ENCODE peak calls at places on chromosomes 12 and 14, in seven cellular contexts. K is stomach; I is PC-3; N is osteoblast; O is heart right ventricle; R is heart left ventricle; Q is CD8-positive, alpha-beta memory T cell. X is an unnamed sample.

GRCh38 chr12:105740970-105741725 is 397.6 kb downstream of the NUAK1 start:
- DNase-seq in K (no peak), N (peak), O (peak), Q (no peak), I (peak), R (peak), X (no peak)

GRCh38 chr12:117875652-117876491 is 92.9 kb downstream of the KSR2 start:
- DNase-seq in Q (peak), N (peak), I (no peak), K (no peak), R (no peak), O (no peak), X (peak)

GRCh38 chr14:69485701-69486100 is 1.2 kb downstream of the PLEKHD1 start:
- DNase-seq in I (no peak), N (no peak), Q (no peak), O (no peak), R (no peak), K (no peak), X (no peak)

GRCh38 chr12:121637231-121637914 is 11.0 kb downstream of the ORAI1 start:
- DNase-seq in K (peak), N (peak), Q (peak), R (peak), I (no peak), O (no peak), X (no peak)

GRCh38 chr14:61420326-61420725 is 98.9 kb downstream of the PRKCH start:
- DNase-seq in I (peak), N (peak), O (no peak), Q (no peak), K (no peak), R (no peak), X (no peak)

GRCh38 chr12:51326762-51327439 is 2.9 kb upstream of the BIN2 start:
- DNase-seq in K (no peak), N (peak), O (peak), Q (no peak), R (no peak), I (peak), X (no peak)

GRCh38 chr12:122834229-122834920 is 882 bp upstream of the HIP1R start:
- DNase-seq in O (no peak), R (no peak), I (peak), Q (peak), N (peak), K (peak), X (no peak)

GRCh38 chr14:100654814-100655795 is 67.9 kb upstream of the BEGAIN start:
- DNase-seq in N (peak), Q (peak), I (peak), R (peak), K (peak), O (no peak), X (peak)

GRCh38 chr12:44088647-44089046 is 252.8 kb downstream of the TMEM117 start:
- DNase-seq in K (no peak), Q (no peak), I (no peak), O (no peak), N (no peak), R (no peak), X (no peak)

GRCh38 chr14:95038521-95039250 is 118.6 kb downstream of the DICER1 start:
- DNase-seq in R (no peak), K (no peak), Q (no peak), N (no peak), O (no peak), I (no peak), X (no peak)

GRCh38 chr12:131611416-131612091 is 99.3 kb upstream of the SFSWAP start:
- DNase-seq in N (peak), I (no peak), Q (no peak), K (no peak), R (no peak), O (no peak), X (no peak)

DNA sequence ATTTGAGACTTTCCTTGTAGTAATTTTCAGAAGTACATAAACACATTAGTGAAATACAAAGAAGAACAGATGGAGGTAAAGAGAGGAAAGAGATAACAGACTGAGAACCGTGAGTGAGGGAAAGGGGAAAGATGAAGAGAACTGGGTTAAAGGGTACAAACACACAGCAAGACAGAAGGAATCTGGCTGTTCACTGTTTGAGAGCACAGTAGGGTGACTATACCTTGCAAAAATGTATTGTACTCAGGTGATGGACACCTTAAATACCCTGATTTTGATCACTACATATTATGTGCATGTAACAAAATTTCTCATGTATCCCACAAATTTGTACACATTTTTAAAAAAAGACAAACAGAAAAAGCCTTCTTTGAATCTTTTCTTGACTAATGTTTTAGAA is 2.7 kb upstream of the TRHDE start:
- DNase-seq in R (no peak), Q (no peak), K (no peak), O (no peak), N (no peak), I (peak), X (no peak)
- H3K4me3 ChIP-seq in R (no peak), Q (no peak), K (no peak), O (no peak), N (no peak), I (peak), X (no peak)

GRCh38 chr14:104782823-104783170 is 12.8 kb downstream of the AKT1 start:
- DNase-seq in Q (no peak), K (no peak), I (no peak), O (no peak), N (peak), R (no peak), X (no peak)

GRCh38 chr14:104784218-104784568 is 11.4 kb downstream of the AKT1 start:
- DNase-seq in O (no peak), N (peak), Q (no peak), K (no peak), I (no peak), R (no peak), X (no peak)

GRCh38 chr14:104784846-104785707 is 10.5 kb downstream of the AKT1 start:
- DNase-seq in N (peak), O (no peak), I (no peak), Q (no peak), K (peak), R (no peak), X (no peak)

GRCh38 chr14:104782086-104782822 is 13.3 kb downstream of the AKT1 start:
- DNase-seq in N (peak), O (no peak), K (no peak), Q (no peak), R (no peak), I (no peak), X (no peak)

DNA sequence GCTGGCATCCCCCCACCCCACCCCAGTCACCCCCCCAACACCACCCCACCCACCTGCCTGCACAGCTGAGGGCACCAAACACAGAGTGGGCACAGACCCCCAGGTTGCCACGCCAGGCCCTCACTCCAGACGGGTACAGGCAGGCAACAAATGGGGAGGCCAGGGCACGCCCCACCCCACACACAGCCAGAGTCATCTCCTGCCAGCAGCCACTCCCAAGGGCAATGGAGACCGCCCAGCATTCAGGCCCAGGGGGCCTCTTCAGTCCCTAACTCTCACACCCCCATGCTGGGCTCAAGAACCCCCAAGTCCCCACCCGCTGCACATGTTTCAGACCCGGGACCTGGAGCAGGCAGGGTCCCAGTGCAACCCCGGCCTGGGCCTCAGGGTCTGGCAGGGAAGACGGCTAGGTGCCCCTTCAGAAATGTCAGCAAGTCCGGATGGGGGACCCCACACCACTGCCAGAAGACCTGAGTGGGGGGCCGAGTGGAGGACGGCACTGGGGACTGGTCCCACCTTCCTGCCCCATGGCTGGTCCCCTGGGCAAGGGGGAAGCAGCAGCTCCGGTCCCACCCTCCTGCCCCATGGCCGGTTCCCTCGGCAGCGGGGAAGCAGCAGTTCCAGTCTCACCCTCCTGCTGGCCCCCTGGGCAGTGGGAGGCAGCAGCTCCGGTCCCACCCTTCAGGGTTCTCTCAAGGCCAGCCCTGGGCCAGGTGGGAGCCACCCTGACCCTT is 11.9 kb downstream of the AKT1 start:
- DNase-seq in Q (no peak), O (no peak), K (no peak), R (no peak), I (no peak), N (peak), X (no peak)
- H3K27ac ChIP-seq in Q (no peak), O (no peak), K (no peak), R (no peak), I (no peak), N (no peak), X (no peak)

DNA sequence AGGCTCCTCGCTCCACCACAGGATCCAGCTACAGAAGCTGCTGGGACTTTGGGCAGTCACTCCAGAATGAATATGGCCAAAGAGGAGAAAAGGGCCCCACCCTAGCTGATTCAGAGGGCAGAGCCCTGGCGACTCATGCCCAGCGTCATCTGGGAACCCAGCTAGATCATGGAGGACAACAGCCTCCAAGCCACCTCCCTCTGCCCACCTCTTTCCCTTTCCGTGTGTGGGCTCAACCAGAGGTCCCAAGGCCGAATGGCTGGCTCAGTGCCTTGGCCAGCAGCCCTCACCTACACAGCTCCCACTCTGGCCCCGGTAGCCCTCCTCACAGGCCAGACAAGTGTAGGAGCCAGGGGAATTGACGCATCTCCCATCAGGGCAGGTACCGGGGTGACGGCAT is 17.4 kb downstream of the ISCA2 start:
- DNase-seq in K (no peak), I (peak), R (peak), O (no peak), N (peak), Q (no peak), X (no peak)
- H3K4me3 ChIP-seq in K (no peak), I (no peak), R (no peak), O (no peak), N (no peak), Q (no peak), X (no peak)

DNA sequence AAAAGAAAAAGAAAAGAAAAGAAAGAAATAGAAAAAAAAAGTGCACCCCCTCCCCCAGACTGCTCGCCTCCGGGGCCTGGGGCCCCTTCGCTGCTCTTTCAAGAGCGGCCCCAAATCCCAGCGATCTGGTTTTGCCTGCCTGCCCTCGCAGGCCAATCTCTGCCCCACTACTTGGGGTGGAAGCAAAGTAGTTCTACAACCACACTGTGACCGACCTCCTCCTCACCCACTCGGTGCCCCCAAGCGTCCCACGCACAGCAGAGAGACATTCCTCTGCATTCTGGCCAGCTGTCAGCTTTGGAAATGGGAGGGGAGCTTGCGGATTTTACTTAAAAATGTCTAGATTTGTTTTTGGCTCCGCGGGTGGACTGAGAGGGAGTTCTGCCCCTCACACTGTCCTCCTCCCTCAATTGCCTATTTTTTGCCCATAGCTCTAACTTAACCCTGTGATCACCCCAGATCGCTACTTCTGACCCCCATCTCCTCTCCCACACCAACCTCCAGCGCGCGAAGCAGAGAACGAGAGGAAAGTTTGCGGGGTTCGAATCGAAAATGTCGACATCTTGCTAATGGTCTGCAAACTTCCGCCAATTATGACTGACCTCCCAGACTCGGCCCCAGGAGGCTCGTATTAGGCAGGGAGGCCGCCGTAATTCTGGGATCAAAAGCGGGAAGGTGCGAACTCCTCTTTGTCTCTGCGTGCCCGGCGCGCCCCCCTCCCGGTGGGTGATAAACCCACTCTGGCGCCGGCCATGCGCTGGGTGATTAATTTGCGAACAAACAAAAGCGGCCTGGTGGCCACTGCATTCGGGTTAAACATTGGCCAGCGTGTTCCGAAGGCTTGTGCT is 2.7 kb upstream of the TBX3 start:
- DNase-seq in K (no peak), I (no peak), R (no peak), O (no peak), Q (no peak), N (peak), X (no peak)
- H3K27ac ChIP-seq in K (no peak), I (no peak), R (no peak), O (no peak), Q (no peak), N (no peak), X (no peak)

GRCh38 chr12:14979468-14979867 is 6.6 kb downstream of the PDE6H start:
- DNase-seq in R (no peak), Q (no peak), I (no peak), K (no peak), N (no peak), O (no peak), X (no peak)

GRCh38 chr12:14970467-14970866 is 2.4 kb upstream of the PDE6H start:
- DNase-seq in K (no peak), O (no peak), I (no peak), Q (no peak), R (no peak), N (no peak), X (no peak)

GRCh38 chr12:14975451-14975850 is 2.6 kb downstream of the PDE6H start:
- DNase-seq in K (no peak), R (no peak), I (no peak), O (no peak), N (no peak), Q (no peak), X (no peak)

GRCh38 chr12:14972816-14973215 is at the start of gene PDE6H:
- DNase-seq in K (no peak), I (no peak), N (no peak), R (no peak), O (no peak), Q (no peak), X (no peak)

DNA sequence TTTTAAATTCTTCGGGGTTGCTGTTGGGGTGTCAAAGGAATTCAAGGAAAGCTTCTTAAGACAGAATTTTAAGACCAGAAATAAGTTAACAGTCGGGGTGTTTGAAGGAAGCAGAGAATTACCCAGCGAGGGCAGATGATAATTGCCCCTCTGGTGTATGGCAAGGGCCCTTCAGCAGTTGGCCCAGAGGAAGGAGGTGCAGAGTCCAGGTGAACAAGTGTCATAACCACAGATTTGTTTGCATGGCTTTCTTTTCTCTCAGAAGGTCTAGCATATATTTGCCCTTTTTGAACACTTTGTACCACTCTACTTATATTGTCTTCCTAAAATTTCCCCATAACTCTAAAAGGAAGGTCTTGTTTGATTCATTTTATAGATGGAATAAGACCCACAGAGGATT is 1.8 kb downstream of the PDE6H start:
- DNase-seq in Q (no peak), R (no peak), O (no peak), N (no peak), K (no peak), I (no peak), X (no peak)
- H3K4me3 ChIP-seq in Q (no peak), R (no peak), O (no peak), N (no peak), K (no peak), I (no peak), X (no peak)

X was measured in effector memory CD4-positive, alpha-beta T cell.